ENCODE peak calls at places on chromosomes 7 and 10, in five cellular contexts. H is heart right ventricle, L is GM23248, U is EL, D is T-helper 1 cell. Z is an unnamed sample.

GRCh38 chr7:30252885-30253795 is 31.3 kb upstream of the ZNRF2 start:
- DNase-seq in U (peak), H (peak), D (no peak), L (peak), Z (no peak)

GRCh38 chr7:146655928-146656797 is 539.6 kb downstream of the CNTNAP2 start:
- DNase-seq in D (no peak), L (no peak), U (no peak), H (no peak), Z (no peak)

GRCh38 chr7:137390076-137390475 is 46.5 kb upstream of the PTN start:
- DNase-seq in U (no peak), L (no peak), H (no peak), D (no peak), Z (no peak)

GRCh38 chr7:42645906-42646305 is 266.0 kb downstream of the C7orf25 start:
- DNase-seq in L (peak), H (no peak), U (no peak), D (no peak), Z (no peak)

GRCh38 chr10:43396061-43396927 is 12.7 kb downstream of the HNRNPF start:
- DNase-seq in U (peak), L (peak), D (peak), H (peak), Z (peak)

GRCh38 chr7:40372031-40372430 is 237.2 kb downstream of the SUGCT start:
- DNase-seq in L (peak), H (no peak), U (peak), D (no peak), Z (no peak)

GRCh38 chr10:129890170-129890569 is 73.9 kb downstream of the EBF3 start:
- DNase-seq in U (no peak), L (no peak), H (no peak), D (no peak), Z (no peak)

GRCh38 chr10:13340626-13341370 is 7.3 kb downstream of the SEPHS1 start:
- DNase-seq in U (no peak), H (no peak), D (no peak), L (no peak), Z (no peak)

GRCh38 chr7:21113609-21114416 is 314.1 kb upstream of the SP4 start:
- DNase-seq in D (no peak), U (no peak), H (no peak), L (no peak), Z (no peak)

GRCh38 chr10:22690614-22691431 is 23.6 kb downstream of the PIP4K2A start:
- DNase-seq in L (peak), D (no peak), U (peak), H (no peak), Z (no peak)

GRCh38 chr7:88037050-88037449 is 103.0 kb downstream of the ADAM22 start:
- DNase-seq in H (no peak), U (no peak), L (no peak), D (no peak), Z (no peak)

Z was measured in T-helper 22 cell.